ENCODE peak calls at places on chromosomes 5 and 9, in four cellular contexts. Y, V, I and Q are unnamed samples.

GRCh38 chr5:68406767-68407232 is 191.2 kb downstream of the PIK3R1 start:
- DNase-seq in Y (no peak), V (no peak), I (no peak), Q (no peak)

GRCh38 chr5:117947121-117947520 is 1041.2 kb downstream of the DTWD2 start:
- DNase-seq in Y (no peak), V (no peak), I (no peak), Q (no peak)

GRCh38 chr9:18479405-18479804 is 5.5 kb downstream of the ADAMTSL1 start:
- DNase-seq in Y (no peak), V (no peak), I (peak; percentile 74), Q (no peak)

GRCh38 chr5:122008061-122008460 is 46.3 kb downstream of the SRFBP1 start:
- DNase-seq in Y (no peak), V (no peak), I (no peak), Q (no peak)

GRCh38 chr9:137611623-137612609 is 6.4 kb downstream of the ARRDC1 start:
- DNase-seq in Y (no peak), V (peak; percentile 66), I (peak; percentile 93), Q (peak; percentile 94)

GRCh38 chr9:97484134-97484533 is 17.3 kb upstream of the TMOD1 start:
- DNase-seq in Y (no peak), V (peak; percentile 42), I (no peak), Q (no peak)

GRCh38 chr9:137025120-137025966 is 2.7 kb downstream of the ABCA2 start:
- DNase-seq in Y (peak; percentile 43), V (no peak), I (no peak), Q (no peak)

GRCh38 chr9:72173080-72173479 is 23.8 kb downstream of the GDA start:
- DNase-seq in Y (no peak), V (no peak), I (no peak), Q (no peak)

GRCh38 chr5:176780071-176780850 is 30.1 kb upstream of the UNC5A start:
- DNase-seq in Y (no peak), V (no peak), I (no peak), Q (no peak)

GRCh38 chr5:127858116-127858784 is 155.1 kb downstream of the CCDC192 start:
- DNase-seq in Y (no peak), V (no peak), I (no peak), Q (no peak)

GRCh38 chr5:170534941-170535340 is 31.1 kb downstream of the KCNIP1 start:
- DNase-seq in Y (no peak), V (no peak), I (no peak), Q (no peak)

GRCh38 chr9:98129451-98129881 is 10.4 kb upstream of the TRIM14 start:
- DNase-seq in Y (no peak), V (peak; percentile 31), I (no peak), Q (no peak)

GRCh38 chr9:101365181-101365580 is 19.6 kb downstream of the BAAT start:
- DNase-seq in Y (no peak), V (no peak), I (peak; percentile 65), Q (no peak)

GRCh38 chr9:12094051-12094450 is 599.1 kb upstream of the TYRP1 start:
- DNase-seq in Y (no peak), V (no peak), I (no peak), Q (no peak)

GRCh38 chr9:77016526-77017504 is 2.6 kb upstream of the FOXB2 start:
- DNase-seq in Y (no peak), V (no peak), I (no peak), Q (no peak)
- H3K4me1 ChIP-seq in Y (no peaks in the 10 kb centered on the region), V (no peaks in the 10 kb centered on the region), I (no peaks in the 10 kb centered on the region), Q (no peaks in the 10 kb centered on the region)

DNA sequence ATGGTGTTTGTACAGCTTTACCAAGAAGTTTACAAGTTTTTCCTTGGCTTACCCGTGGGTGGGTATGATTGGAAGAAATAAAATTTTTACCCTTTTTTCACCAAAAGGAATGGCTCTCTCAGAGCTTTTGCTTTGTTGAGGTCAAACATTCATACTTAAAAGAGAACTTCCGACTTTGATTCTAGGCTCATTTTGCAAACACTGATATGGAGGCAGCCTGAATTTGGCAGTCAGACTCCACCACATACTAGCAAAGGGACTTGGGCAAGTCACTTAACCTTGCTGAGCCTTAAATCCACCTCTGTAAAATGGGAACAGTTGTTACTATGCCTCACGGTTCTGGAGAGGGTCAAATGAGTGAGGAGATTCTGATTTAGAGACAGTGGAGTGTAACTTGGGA is 153.5 kb downstream of the PRKACG start:
- DNase-seq in Y (no peak), V (no peak), I (no peak), Q (no peak)
- H3K9me3 ChIP-seq in Y (no peaks in the 10 kb centered on the region), V (no peaks in the 10 kb centered on the region), I (no peaks in the 10 kb centered on the region), Q (no peaks in the 10 kb centered on the region)

DNA sequence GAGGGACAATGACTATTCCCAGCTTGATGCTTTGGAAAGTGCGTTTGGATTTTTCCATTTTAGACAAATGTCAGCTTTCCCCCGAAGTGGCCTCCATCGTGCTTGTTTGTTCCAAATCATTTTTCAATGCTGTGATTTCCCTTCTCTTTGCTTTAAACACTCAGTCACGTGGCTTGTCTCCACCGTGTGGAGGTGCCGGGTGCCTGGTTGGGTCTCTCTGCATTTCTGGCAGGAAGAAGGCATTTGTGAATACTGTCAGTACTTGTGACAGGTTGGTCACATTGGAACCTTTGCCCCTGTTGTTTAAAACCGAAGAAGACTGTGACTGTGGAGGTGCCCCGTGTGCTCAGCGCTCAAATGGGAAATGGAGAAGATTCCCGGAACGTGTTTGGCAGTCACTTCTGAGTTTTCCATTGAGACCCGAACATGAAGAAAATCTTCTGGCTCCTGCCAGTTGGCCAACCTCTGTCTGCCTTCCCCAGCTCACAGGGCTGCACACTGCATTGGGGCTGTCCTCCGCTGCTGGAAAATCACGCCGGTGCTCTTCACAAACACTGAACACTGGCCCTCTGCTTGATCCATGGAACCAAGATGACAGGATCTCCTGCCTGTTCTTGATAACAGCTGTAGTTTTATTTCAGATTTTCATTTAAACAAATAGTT is 74.6 kb downstream of the LMNB1 start:
- DNase-seq in Y (peak; percentile 45), V (no peak), I (no peak), Q (no peak)
- H3K4me1 ChIP-seq in Y (no peaks in the 10 kb centered on the region), V (peaks cover 4% of the 10 kb centered on the region), I (no peaks in the 10 kb centered on the region), Q (no peaks in the 10 kb centered on the region)

GRCh38 chr9:1117439-1117838 is 67.3 kb downstream of the DMRT2 start:
- DNase-seq in Y (no peak), V (no peak), I (no peak), Q (no peak)

GRCh38 chr9:1125741-1126140 is 75.6 kb downstream of the DMRT2 start:
- DNase-seq in Y (no peak), V (no peak), I (peak; percentile 15), Q (no peak)

GRCh38 chr9:1115370-1115769 is 65.2 kb downstream of the DMRT2 start:
- DNase-seq in Y (no peak), V (no peak), I (no peak), Q (no peak)

DNA sequence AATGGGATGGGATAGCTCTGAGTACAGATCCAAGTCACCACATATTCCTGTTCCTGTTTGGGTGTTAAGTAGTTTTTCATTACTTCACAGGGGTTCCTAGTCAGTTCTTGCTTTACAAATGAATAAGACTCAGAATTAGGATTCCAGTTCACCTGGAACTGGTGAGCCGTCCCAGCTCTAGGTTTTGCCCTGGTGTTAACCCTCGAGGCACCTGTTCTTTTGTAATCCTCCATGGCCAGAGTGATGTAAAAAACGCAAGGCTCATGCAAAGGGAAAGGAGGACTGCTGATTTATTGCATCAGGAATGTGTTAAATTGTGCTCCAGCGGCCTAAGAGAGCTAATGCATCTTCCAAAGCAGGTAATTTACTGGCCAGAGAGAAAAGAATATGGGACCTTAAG is 70.3 kb downstream of the DMRT2 start:
- DNase-seq in Y (no peak), V (no peak), I (no peak), Q (no peak)
- H3K9me3 ChIP-seq in Y (no peaks in the 10 kb centered on the region), V (no peaks in the 10 kb centered on the region), I (no peaks in the 10 kb centered on the region), Q (no peaks in the 10 kb centered on the region)